ENCODE peak calls at places on chromosome 20, in five cellular contexts. One of them, this sample, is unnamed.

GRCh38 chr20:10609276-10609675 is 64.5 kb downstream of the JAG1 start:
- DNase-seq in body of pancreas: peak
- DNase-seq in lower lobe of right lung: no peak
- DNase-seq in fibroblast of lung: peak
- DNase-seq in BE2C: no peak
- DNase-seq in this sample: no peak

GRCh38 chr20:4090756-4091331 is 75.5 kb upstream of the RNF24 start:
- DNase-seq in body of pancreas: no peak
- DNase-seq in lower lobe of right lung: no peak
- DNase-seq in fibroblast of lung: peak
- DNase-seq in BE2C: no peak
- DNase-seq in this sample: no peak

GRCh38 chr20:54292186-54292585 is 84.3 kb downstream of the PFDN4 start:
- DNase-seq in body of pancreas: no peak
- DNase-seq in lower lobe of right lung: no peak
- DNase-seq in fibroblast of lung: peak
- DNase-seq in BE2C: no peak
- DNase-seq in this sample: no peak

GRCh38 chr20:22430154-22430745 is 154.1 kb downstream of the FOXA2 start:
- DNase-seq in body of pancreas: no peak
- DNase-seq in lower lobe of right lung: no peak
- DNase-seq in fibroblast of lung: peak
- DNase-seq in BE2C: no peak
- DNase-seq in this sample: no peak

GRCh38 chr20:51700809-51701285 is 67.3 kb downstream of the ATP9A start:
- DNase-seq in body of pancreas: peak
- DNase-seq in lower lobe of right lung: no peak
- DNase-seq in fibroblast of lung: peak
- DNase-seq in BE2C: peak
- DNase-seq in this sample: peak

GRCh38 chr20:63782051-63782471 is 42.5 kb downstream of the SLC2A4RG start:
- DNase-seq in body of pancreas: no peak
- DNase-seq in lower lobe of right lung: no peak
- DNase-seq in fibroblast of lung: no peak
- DNase-seq in BE2C: no peak
- DNase-seq in this sample: no peak

GRCh38 chr20:61065853-61066252 is 186.2 kb upstream of the CDH4 start:
- DNase-seq in body of pancreas: no peak
- DNase-seq in lower lobe of right lung: no peak
- DNase-seq in fibroblast of lung: no peak
- DNase-seq in BE2C: no peak
- DNase-seq in this sample: no peak

GRCh38 chr20:58407201-58407873 is 18.3 kb downstream of the VAPB start:
- DNase-seq in body of pancreas: no peak
- DNase-seq in lower lobe of right lung: no peak
- DNase-seq in fibroblast of lung: peak
- DNase-seq in BE2C: no peak
- DNase-seq in this sample: no peak

GRCh38 chr20:20780127-20780822 is 67.8 kb upstream of the RALGAPA2 start:
- DNase-seq in body of pancreas: peak
- DNase-seq in lower lobe of right lung: peak
- DNase-seq in fibroblast of lung: no peak
- DNase-seq in BE2C: no peak
- DNase-seq in this sample: no peak

GRCh38 chr20:22941550-22941949 is 93.6 kb upstream of the SSTR4 start:
- DNase-seq in body of pancreas: no peak
- DNase-seq in lower lobe of right lung: no peak
- DNase-seq in fibroblast of lung: no peak
- DNase-seq in BE2C: no peak
- DNase-seq in this sample: no peak

GRCh38 chr20:47859255-47859654 is 74.0 kb upstream of the SULF2 start:
- DNase-seq in body of pancreas: no peak
- DNase-seq in lower lobe of right lung: no peak
- DNase-seq in fibroblast of lung: no peak
- DNase-seq in BE2C: no peak
- DNase-seq in this sample: no peak

GRCh38 chr20:6305536-6305935 is 182.7 kb upstream of the FERMT1 start:
- DNase-seq in body of pancreas: no peak
- DNase-seq in lower lobe of right lung: no peak
- DNase-seq in fibroblast of lung: no peak
- DNase-seq in BE2C: no peak
- DNase-seq in this sample: no peak

GRCh38 chr20:46546936-46547335 is 3.5 kb downstream of the OCSTAMP start:
- DNase-seq in body of pancreas: no peak
- DNase-seq in lower lobe of right lung: no peak
- DNase-seq in fibroblast of lung: no peak
- DNase-seq in BE2C: no peak
- DNase-seq in this sample: no peak

GRCh38 chr20:24603454-24603853 is 134.0 kb downstream of the SYNDIG1 start:
- DNase-seq in body of pancreas: no peak
- DNase-seq in lower lobe of right lung: no peak
- DNase-seq in fibroblast of lung: no peak
- DNase-seq in BE2C: no peak
- DNase-seq in this sample: no peak

GRCh38 chr20:25469558-25469957 is 62.1 kb downstream of the GINS1 start:
- DNase-seq in body of pancreas: no peak
- DNase-seq in lower lobe of right lung: no peak
- DNase-seq in fibroblast of lung: no peak
- DNase-seq in BE2C: no peak
- DNase-seq in this sample: no peak

GRCh38 chr20:57883761-57884160 is 173.9 kb upstream of the PMEPA1 start:
- DNase-seq in body of pancreas: no peak
- DNase-seq in lower lobe of right lung: no peak
- DNase-seq in fibroblast of lung: no peak
- DNase-seq in BE2C: no peak
- DNase-seq in this sample: no peak

GRCh38 chr20:37986873-37987601 is 46.2 kb downstream of the TTI1 start:
- DNase-seq in body of pancreas: peak
- DNase-seq in lower lobe of right lung: peak
- DNase-seq in fibroblast of lung: peak
- DNase-seq in BE2C: peak
- DNase-seq in this sample: no peak

GRCh38 chr20:47703748-47704147 is 81.5 kb downstream of the SULF2 start:
- DNase-seq in body of pancreas: no peak
- DNase-seq in lower lobe of right lung: no peak
- DNase-seq in fibroblast of lung: peak
- DNase-seq in BE2C: no peak
- DNase-seq in this sample: no peak

GRCh38 chr20:15759546-15760216 is 813.6 kb downstream of the KIF16B start:
- DNase-seq in body of pancreas: no peak
- DNase-seq in lower lobe of right lung: no peak
- DNase-seq in fibroblast of lung: no peak
- DNase-seq in BE2C: peak
- DNase-seq in this sample: no peak

GRCh38 chr20:46773680-46774079 is 64.2 kb downstream of the SLC2A10 start:
- DNase-seq in body of pancreas: no peak
- DNase-seq in lower lobe of right lung: no peak
- DNase-seq in fibroblast of lung: no peak
- DNase-seq in BE2C: no peak
- DNase-seq in this sample: no peak

GRCh38 chr20:57498425-57499400 is 26.2 kb downstream of the CTCFL start:
- DNase-seq in body of pancreas: no peak
- DNase-seq in lower lobe of right lung: no peak
- DNase-seq in fibroblast of lung: no peak
- DNase-seq in BE2C: peak
- DNase-seq in this sample: peak

GRCh38 chr20:47330933-47331708 is 25.4 kb downstream of the ZMYND8 start:
- DNase-seq in body of pancreas: no peak
- DNase-seq in lower lobe of right lung: no peak
- DNase-seq in fibroblast of lung: peak
- DNase-seq in BE2C: no peak
- DNase-seq in this sample: no peak

GRCh38 chr20:2470051-2470431 is 548 bp downstream of the SNRPB start:
- DNase-seq in body of pancreas: peak
- DNase-seq in lower lobe of right lung: no peak
- DNase-seq in fibroblast of lung: peak
- DNase-seq in BE2C: peak
- DNase-seq in this sample: peak

GRCh38 chr20:24977797-24978196 is 14.8 kb downstream of the APMAP start:
- DNase-seq in body of pancreas: no peak
- DNase-seq in lower lobe of right lung: no peak
- DNase-seq in fibroblast of lung: no peak
- DNase-seq in BE2C: no peak
- DNase-seq in this sample: no peak

GRCh38 chr20:10318625-10319024 is 100.0 kb downstream of the SNAP25 start:
- DNase-seq in body of pancreas: no peak
- DNase-seq in lower lobe of right lung: no peak
- DNase-seq in fibroblast of lung: no peak
- DNase-seq in BE2C: no peak
- DNase-seq in this sample: no peak

DNA sequence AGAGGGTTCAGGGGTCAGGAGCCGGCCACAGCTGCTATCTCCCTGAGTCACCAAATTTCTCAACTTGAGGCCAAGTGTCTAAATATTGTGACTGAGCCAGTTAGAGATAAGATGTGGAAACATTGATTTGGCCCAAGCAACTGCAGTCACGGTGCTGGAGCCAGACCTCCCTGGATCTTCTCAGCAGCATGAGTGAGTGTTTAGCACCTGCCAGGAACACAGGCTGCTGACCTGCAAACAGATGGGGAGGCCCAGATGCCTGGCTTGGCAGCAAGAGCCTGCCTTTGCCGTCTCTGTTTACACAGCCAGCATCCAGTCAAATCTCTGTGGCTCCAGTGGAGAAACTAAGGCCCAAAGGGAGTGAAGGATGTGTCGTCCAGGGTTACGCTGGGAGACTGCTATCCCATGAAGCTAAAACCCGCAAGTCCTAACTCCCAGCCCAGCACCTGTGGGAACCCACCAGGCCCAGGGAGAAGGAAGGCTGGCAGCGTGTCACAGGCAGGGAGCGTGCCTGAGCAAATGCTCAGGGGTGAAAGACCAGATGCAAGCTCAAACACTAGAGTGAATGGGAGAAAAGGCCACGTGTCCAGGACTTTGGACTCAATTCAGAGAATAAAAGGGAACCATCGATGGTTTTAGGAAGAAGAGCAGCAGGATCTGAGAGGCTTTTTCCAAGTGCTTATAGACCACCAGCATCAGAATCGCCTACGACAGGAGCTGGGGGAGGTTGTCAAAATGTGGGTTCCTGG is 15.9 kb upstream of the PTGIS start:
- DNase-seq in body of pancreas: peak
- DNase-seq in lower lobe of right lung: peak
- DNase-seq in fibroblast of lung: peak
- DNase-seq in BE2C: peak
- DNase-seq in this sample: no peak
- TF ChIP-seq CTCF in body of pancreas: no peak
- TF ChIP-seq CTCF in lower lobe of right lung: no peak
- TF ChIP-seq CTCF in fibroblast of lung: no peak
- TF ChIP-seq CTCF in BE2C: no peak
- TF ChIP-seq CTCF in this sample: no peak

DNA sequence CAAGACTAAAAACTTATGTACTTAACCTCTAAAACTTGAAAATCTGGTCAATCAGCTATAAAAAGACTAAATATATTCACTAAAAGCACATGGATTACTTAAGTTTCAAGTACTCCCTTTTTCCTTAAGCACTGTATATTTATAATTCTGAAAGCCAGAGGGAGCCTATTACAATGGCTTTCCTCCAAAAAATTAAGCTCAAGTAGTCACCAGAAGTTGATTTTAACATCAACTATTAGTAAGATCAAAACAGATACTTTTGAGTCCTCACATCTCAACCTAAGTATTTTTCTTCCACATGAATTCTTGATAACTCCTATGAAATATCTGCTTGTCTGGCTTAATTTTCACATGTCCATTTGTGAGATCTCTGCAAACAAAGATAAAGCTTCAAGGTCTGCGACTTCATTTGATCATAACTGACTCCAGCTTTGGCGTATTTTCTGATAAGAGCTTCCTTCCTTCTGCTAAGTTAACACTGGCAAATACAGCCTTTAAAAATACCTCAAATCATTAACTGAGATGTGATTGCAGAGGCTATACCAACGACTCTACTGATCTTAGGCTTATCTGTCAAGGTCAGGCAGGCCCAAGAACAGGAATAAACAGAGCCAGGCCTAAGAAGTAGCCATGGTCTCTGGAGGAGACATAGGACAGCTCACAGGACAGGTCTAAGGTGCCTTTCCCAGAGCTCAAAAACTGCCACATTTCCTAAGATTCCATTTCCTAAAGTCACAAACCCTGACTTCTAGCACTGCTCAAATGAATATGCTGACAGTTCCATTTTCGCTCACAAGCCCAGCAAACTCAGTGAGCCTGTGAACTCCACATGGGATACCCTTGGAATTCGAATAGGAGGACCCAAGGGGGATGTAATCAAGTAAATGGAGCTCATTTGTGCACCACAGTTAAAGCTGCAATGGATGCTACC is 10.0 kb downstream of the SNX5 start:
- DNase-seq in body of pancreas: no peak
- DNase-seq in lower lobe of right lung: no peak
- DNase-seq in fibroblast of lung: peak
- DNase-seq in BE2C: no peak
- DNase-seq in this sample: no peak
- TF ChIP-seq CTCF in body of pancreas: peak
- TF ChIP-seq CTCF in lower lobe of right lung: peak
- TF ChIP-seq CTCF in fibroblast of lung: no peak
- TF ChIP-seq CTCF in BE2C: no peak
- TF ChIP-seq CTCF in this sample: no peak

GRCh38 chr20:32560482-32560988 is 24.6 kb downstream of the NOL4L start:
- DNase-seq in body of pancreas: no peak
- DNase-seq in lower lobe of right lung: no peak
- DNase-seq in fibroblast of lung: no peak
- DNase-seq in BE2C: no peak
- DNase-seq in this sample: no peak
- TF ChIP-seq CTCF in body of pancreas: no peak
- TF ChIP-seq CTCF in lower lobe of right lung: no peak
- TF ChIP-seq CTCF in fibroblast of lung: no peak
- TF ChIP-seq CTCF in BE2C: no peak
- TF ChIP-seq CTCF in this sample: no peak

GRCh38 chr20:45469336-45470261 is at the start of gene WFDC2:
- DNase-seq in body of pancreas: peak
- DNase-seq in lower lobe of right lung: peak
- DNase-seq in fibroblast of lung: no peak
- DNase-seq in BE2C: no peak
- DNase-seq in this sample: peak

GRCh38 chr20:45470262-45470931 is 844 bp downstream of the WFDC2 start:
- DNase-seq in body of pancreas: peak
- DNase-seq in lower lobe of right lung: peak
- DNase-seq in fibroblast of lung: peak
- DNase-seq in BE2C: peak
- DNase-seq in this sample: peak

GRCh38 chr20:45467861-45468260 is 1.7 kb upstream of the WFDC2 start:
- DNase-seq in body of pancreas: no peak
- DNase-seq in lower lobe of right lung: no peak
- DNase-seq in fibroblast of lung: no peak
- DNase-seq in BE2C: no peak
- DNase-seq in this sample: no peak

GRCh38 chr20:45467172-45467571 is 2.4 kb upstream of the WFDC2 start:
- DNase-seq in body of pancreas: no peak
- DNase-seq in lower lobe of right lung: no peak
- DNase-seq in fibroblast of lung: no peak
- DNase-seq in BE2C: no peak
- DNase-seq in this sample: no peak

DNA sequence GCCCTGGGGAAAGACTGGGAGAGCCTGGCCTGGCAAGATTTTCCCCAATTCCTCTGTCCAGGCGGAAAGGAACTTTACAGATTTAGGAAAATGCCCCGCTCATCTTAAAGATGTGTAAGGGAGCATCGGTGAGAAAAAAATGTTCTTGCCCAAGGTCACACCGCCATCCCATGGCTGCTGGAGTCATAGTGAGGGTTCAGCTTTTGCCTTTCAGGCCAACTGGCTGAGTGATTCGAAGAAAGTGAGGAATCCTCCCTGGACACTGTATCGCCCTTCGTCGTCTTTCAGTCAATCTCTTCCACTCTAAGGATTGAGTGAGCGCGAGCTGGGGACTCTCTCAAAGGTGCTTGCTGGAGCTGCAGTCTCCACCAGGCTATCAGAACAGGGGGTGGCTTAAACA is 1.4 kb downstream of the WFDC2 start:
- DNase-seq in body of pancreas: no peak
- DNase-seq in lower lobe of right lung: no peak
- DNase-seq in fibroblast of lung: no peak
- DNase-seq in BE2C: no peak
- DNase-seq in this sample: no peak
- TF ChIP-seq CTCF in body of pancreas: no peak
- TF ChIP-seq CTCF in lower lobe of right lung: no peak
- TF ChIP-seq CTCF in fibroblast of lung: no peak
- TF ChIP-seq CTCF in BE2C: peak
- TF ChIP-seq CTCF in this sample: no peak

This sample was measured in endothelial cell.